ENCODE peak calls at places on chromosome 5, in ten cellular contexts. R, Y, M, D, K, N, A, U, S and L are unnamed samples.

GRCh38 chr5:180785794-180786221 is 16.8 kb downstream of the MGAT1 start:
- DNase-seq in A (no peak), U (no peak), M (no peak), N (no peak), Y (peak), D (no peak), R (no peak), K (no peak), S (no peak), L (no peak)

GRCh38 chr5:83864652-83865051 is 144.0 kb upstream of the HAPLN1 start:
- DNase-seq in A (no peak), K (no peak), R (no peak), U (no peak), Y (no peak), D (no peak), N (no peak), S (no peak), M (no peak), L (no peak)

GRCh38 chr5:171080151-171080938 is 218.5 kb downstream of the RANBP17 start:
- DNase-seq in U (no peak), Y (no peak), M (no peak), N (no peak), R (no peak), K (no peak), A (no peak), D (no peak), S (no peak), L (no peak)

GRCh38 chr5:45038366-45038987 is 229.7 kb downstream of the MRPS30 start:
- DNase-seq in S (no peak), M (no peak), D (no peak), Y (no peak), R (no peak), K (peak), A (no peak), N (no peak), U (no peak), L (peak)

GRCh38 chr5:146395233-146395632 is 51.9 kb upstream of the TCERG1 start:
- DNase-seq in D (no peak), U (no peak), M (no peak), R (no peak), N (no peak), S (no peak), K (no peak), A (no peak), Y (no peak), L (no peak)

GRCh38 chr5:52906845-52907244 is 82.3 kb upstream of the ITGA2 start:
- DNase-seq in N (no peak), D (no peak), K (no peak), S (no peak), R (no peak), M (no peak), Y (no peak), U (no peak), A (no peak), L (no peak)

GRCh38 chr5:20446121-20446520 is 458.1 kb upstream of the CDH18 start:
- DNase-seq in S (no peak), M (no peak), K (no peak), A (no peak), R (no peak), D (no peak), Y (no peak), N (no peak), U (no peak), L (no peak)

GRCh38 chr5:33409435-33410146 is 31.2 kb upstream of the TARS1 start:
- DNase-seq in N (no peak), K (no peak), D (peak), Y (no peak), S (no peak), A (no peak), M (no peak), U (no peak), R (no peak), L (no peak)

GRCh38 chr5:180233729-180234128 is 24.7 kb upstream of the RASGEF1C start:
- DNase-seq in D (no peak), R (no peak), A (no peak), N (no peak), S (no peak), U (no peak), K (no peak), M (no peak), Y (no peak), L (no peak)

GRCh38 chr5:75457691-75458090 is 53.7 kb downstream of the CERT1 start:
- DNase-seq in R (no peak), U (no peak), K (no peak), N (no peak), S (no peak), M (no peak), A (no peak), Y (peak), D (no peak), L (no peak)

GRCh38 chr5:39716532-39716971 is 291.8 kb upstream of the DAB2 start:
- DNase-seq in M (no peak), R (no peak), S (peak), A (no peak), N (no peak), Y (no peak), K (peak), U (peak), D (no peak), L (peak)